ENCODE peak calls at places on chromosomes 3 and 15, in four cellular contexts. H, J, C and F are unnamed samples.

GRCh38 chr15:42036991-42037390 is 16.1 kb upstream of the PLA2G4E start:
- DNase-seq in H (no peak), J (no peak), C (no peak), F (no peak)

GRCh38 chr3:146160964-146161724 is at the start of gene PLOD2:
- DNase-seq in H (peak), J (no peak), C (peak), F (no peak)

GRCh38 chr15:65389226-65389625 is 11.4 kb upstream of the IGDCC3 start:
- DNase-seq in H (no peak), J (no peak), C (no peak), F (no peak)

GRCh38 chr3:114626751-114627150 is 332.9 kb downstream of the TIGIT start:
- DNase-seq in H (no peak), J (no peak), C (no peak), F (no peak)

GRCh38 chr3:127448671-127449070 is 141.9 kb downstream of the TPRA1 start:
- DNase-seq in H (no peak), J (no peak), C (no peak), F (no peak)

GRCh38 chr3:18234717-18235335 is 190.3 kb downstream of the SATB1 start:
- DNase-seq in H (no peak), J (no peak), C (no peak), F (no peak)

GRCh38 chr3:174710622-174711021 is 148.5 kb upstream of the NAALADL2 start:
- DNase-seq in H (no peak), J (peak), C (no peak), F (no peak)

GRCh38 chr15:93118904-93119303 is 29.9 kb upstream of the RGMA start:
- DNase-seq in H (no peak), J (no peak), C (no peak), F (no peak)

GRCh38 chr3:57061556-57061955 is 1.1 kb downstream of the SPATA12 start:
- DNase-seq in H (no peak), J (no peak), C (no peak), F (no peak)

GRCh38 chr3:42501681-42502428 is 588 bp upstream of the VIPR1 start:
- DNase-seq in H (peak), J (no peak), C (peak), F (peak)

GRCh38 chr3:159856496-159857098 is 132.0 kb upstream of the IL12A start:
- DNase-seq in H (no peak), J (no peak), C (no peak), F (no peak)

GRCh38 chr15:40911139-40911538 is 16.9 kb downstream of the VPS18 start:
- DNase-seq in H (no peak), J (no peak), C (no peak), F (no peak)

GRCh38 chr3:169026543-169027181 is 636.9 kb downstream of the MECOM start:
- DNase-seq in H (no peak), J (peak), C (no peak), F (no peak)

GRCh38 chr3:187531831-187532230 is 138.4 kb downstream of the SST start:
- DNase-seq in H (no peak), J (no peak), C (no peak), F (no peak)